ENCODE peak calls at places on chromosome X, in four cellular contexts. E, R, W and C are unnamed samples.

GRCh38 chrX:80334583-80334982 is 85.7 kb upstream of the TENT5D start:
- DNase-seq in E (no peak), R (no peak), W (no peak), C (no peak)

GRCh38 chrX:10415704-10416001 is 204.7 kb downstream of the MID1 start:
- DNase-seq in E (no peak), R (peak; percentile 69), W (no peak), C (no peak)

GRCh38 chrX:155020591-155020990 is 1.9 kb downstream of the F8 start:
- DNase-seq in E (no peak), R (no peak), W (no peak), C (no peak)

GRCh38 chrX:68829594-68830485 is 1.0 kb downstream of the EFNB1 start:
- DNase-seq in E (no peak), R (peak; percentile 23), W (peak; percentile 28), C (no peak)

GRCh38 chrX:4994855-4995254 is 1233.8 kb downstream of the NLGN4X start:
- DNase-seq in E (no peak), R (no peak), W (no peak), C (no peak)

GRCh38 chrX:120140293-120140981 is 18.0 kb upstream of the RHOXF2 start:
- DNase-seq in E (no peak), R (no peak), W (no peak), C (no peak)

GRCh38 chrX:133053854-133054565 is 42.9 kb downstream of the USP26 start:
- DNase-seq in E (no peak), R (peak; percentile 31), W (no peak), C (no peak)

GRCh38 chrX:119647552-119648420 is 41.6 kb upstream of the NKRF start:
- DNase-seq in E (no peak), R (no peak), W (no peak), C (no peak)

GRCh38 chrX:19624754-19625153 is 109.4 kb upstream of the MAP3K15 start:
- DNase-seq in E (no peak), R (no peak), W (no peak), C (no peak)

DNA sequence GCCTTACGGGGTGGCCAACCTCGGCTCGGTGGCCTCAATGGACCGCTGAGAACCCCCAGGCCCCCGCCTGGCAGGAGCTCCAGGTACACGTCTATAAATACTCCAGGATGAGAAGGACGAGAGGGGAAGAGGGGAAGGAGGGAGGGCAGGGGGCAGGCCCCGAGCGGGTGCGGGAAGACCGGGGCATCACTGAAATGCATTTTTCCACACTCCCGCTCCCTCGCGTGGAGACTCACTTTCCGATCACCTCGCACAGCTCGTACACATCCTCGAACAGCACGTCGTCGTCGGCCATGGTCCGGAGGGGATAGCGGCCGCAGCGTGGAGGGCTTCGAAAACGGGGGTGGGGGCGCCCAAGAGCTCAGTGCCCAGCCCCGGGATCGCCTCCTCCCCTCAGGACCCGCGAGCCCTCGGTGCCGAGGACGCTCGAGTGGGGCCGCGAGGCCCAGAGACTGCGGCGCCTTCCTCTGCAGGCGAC is 621 bp downstream of the CASK start:
- DNase-seq in E (no peak), R (peak; percentile 2), W (peak; percentile 29), C (no peak)
- H3K4me3 ChIP-seq in E (peak overlapping the region; percentile 61), R (peak overlapping the region; percentile 87), W (peak overlapping the region; percentile 48), C (peak overlapping the region; percentile 79)

DNA sequence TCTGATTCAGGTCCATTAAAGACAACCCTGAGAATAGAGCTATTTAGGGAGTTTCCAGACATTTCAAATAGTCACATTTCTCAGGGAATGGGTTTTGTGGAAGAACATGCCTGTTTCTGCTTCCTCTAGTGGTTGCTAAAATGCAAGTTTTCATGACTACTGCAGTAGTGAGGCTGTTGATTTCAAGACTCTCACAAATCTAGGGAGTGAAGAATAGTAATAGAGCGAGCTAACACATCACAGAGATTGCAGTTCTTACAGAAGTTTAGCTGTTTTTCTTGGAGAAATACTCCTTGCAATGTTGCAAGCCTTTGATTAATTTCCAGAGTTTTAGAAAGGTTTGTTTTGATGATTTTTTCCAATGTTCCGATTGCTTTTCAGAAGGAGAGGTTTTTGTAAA is 610.2 kb upstream of the HTR2C start:
- DNase-seq in E (no peak), R (no peak), W (no peak), C (no peak)
- H3K9ac ChIP-seq in E (no peak overlapping the region), R (no peak overlapping the region), W (no peak overlapping the region), C (no peak overlapping the region)

GRCh38 chrX:40527543-40527942 is 53.2 kb upstream of the ATP6AP2 start:
- DNase-seq in E (no peak), R (no peak), W (no peak), C (no peak)

GRCh38 chrX:40523852-40524251 is 56.9 kb upstream of the ATP6AP2 start:
- DNase-seq in E (no peak), R (no peak), W (no peak), C (no peak)

GRCh38 chrX:40526412-40526811 is 54.4 kb upstream of the ATP6AP2 start:
- DNase-seq in E (no peak), R (no peak), W (no peak), C (no peak)

GRCh38 chrX:40521868-40522450 is 58.8 kb upstream of the ATP6AP2 start:
- DNase-seq in E (no peak), R (no peak), W (no peak), C (no peak)

DNA sequence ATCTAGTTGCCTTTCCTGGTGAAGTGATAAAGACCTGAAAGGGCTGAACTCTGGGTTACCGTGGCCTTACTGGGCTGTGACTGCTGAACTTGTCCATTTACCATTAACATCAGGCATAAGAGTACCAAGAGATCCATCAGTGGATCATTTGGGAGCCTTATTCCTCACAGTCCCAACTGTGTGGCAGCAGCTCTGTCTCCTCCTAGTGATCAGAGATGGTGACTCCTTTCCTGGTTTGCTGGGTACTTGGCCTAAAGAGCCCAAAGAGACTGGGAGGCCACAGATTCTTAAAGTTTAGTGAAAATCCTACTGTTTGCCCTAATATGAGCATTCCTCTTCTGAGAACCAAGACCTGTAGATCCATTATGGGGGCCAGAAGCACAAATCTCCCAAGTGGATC is 56.3 kb upstream of the ATP6AP2 start:
- DNase-seq in E (no peak), R (no peak), W (no peak), C (no peak)
- H3K4me3 ChIP-seq in E (no peak overlapping the region), R (no peak overlapping the region), W (no peak overlapping the region), C (no peak overlapping the region)

GRCh38 chrX:112851161-112851779 is 10.6 kb upstream of the AMOT start:
- DNase-seq in E (no peak), R (no peak), W (no peak), C (no peak)
- H3K9ac ChIP-seq in E (no peak overlapping the region), R (no peak overlapping the region), W (no peak overlapping the region), C (no peak overlapping the region)

GRCh38 chrX:3076416-3076991 is 35.2 kb downstream of the ARSF start:
- DNase-seq in E (no peak), R (no peak), W (no peak), C (no peak)
- H3K4me3 ChIP-seq in E (no peak overlapping the region), R (no peak overlapping the region), W (no peak overlapping the region), C (no peak overlapping the region)